ENCODE peak calls at places on chromosomes 1 and 21, in four cellular contexts. N, F, W and O are unnamed samples.
A peak's percentile ranks its signal among the peaks of the same experiment; 100 is the strongest.

GRCh38 chr1:198056255-198056654 is 100.5 kb upstream of the NEK7 start:
- DNase-seq in W (no peak), N (peak; percentile 2), F (no peak), O (no peak)

GRCh38 chr1:117686907-117687306 is 81.1 kb downstream of the TENT5C start:
- DNase-seq in N (no peak), F (no peak), W (no peak), O (no peak)

GRCh38 chr1:23026573-23026972 is 7.3 kb downstream of the KDM1A start:
- DNase-seq in N (no peak), W (no peak), F (no peak), O (no peak)

GRCh38 chr21:37937668-37938067 is 21.4 kb upstream of the KCNJ6 start:
- DNase-seq in N (no peak), W (no peak), F (no peak), O (no peak)

GRCh38 chr1:903721-904270 is 19.9 kb upstream of the SAMD11 start:
- DNase-seq in W (no peak), F (no peak), N (no peak), O (no peak)

GRCh38 chr1:156356262-156356874 is 12.6 kb upstream of the RHBG start:
- DNase-seq in N (no peak), W (no peak), F (no peak), O (no peak)

GRCh38 chr1:24972257-24973242 is 42.5 kb upstream of the RUNX3 start:
- DNase-seq in N (no peak), W (no peak), F (no peak), O (no peak)

GRCh38 chr1:164771568-164772350 is 212.8 kb downstream of the PBX1 start:
- DNase-seq in F (no peak), N (no peak), W (no peak), O (no peak)

GRCh38 chr1:2275796-2276536 is 47.8 kb downstream of the SKI start:
- DNase-seq in W (no peak), F (no peak), N (no peak), O (no peak)

GRCh38 chr1:53060580-53060979 is 1.4 kb upstream of the PODN start:
- DNase-seq in N (no peak), W (no peak), F (no peak), O (no peak)

GRCh38 chr1:58361134-58361533 is 185.4 kb downstream of the OMA1 start:
- DNase-seq in F (no peak), N (no peak), W (no peak), O (no peak)

GRCh38 chr1:77412069-77412793 is 130.4 kb downstream of the AK5 start:
- DNase-seq in F (peak; percentile 27), W (no peak), N (no peak), O (peak; percentile 21)

GRCh38 chr21:31181089-31181757 is 142.9 kb upstream of the KRTAP19-8 start:
- DNase-seq in N (no peak), F (no peak), W (no peak), O (no peak)

GRCh38 chr1:43952731-43953350 is 6.1 kb downstream of the IPO13 start:
- DNase-seq in W (no peak), N (no peak), F (no peak), O (no peak)

GRCh38 chr1:173477286-173478098 is at the start of gene PRDX6:
- DNase-seq in W (no peak), N (no peak), F (no peak), O (peak; percentile 33)

GRCh38 chr1:229109320-229109761 is 161.6 kb upstream of the RAB4A start:
- DNase-seq in W (no peak), F (no peak), N (no peak), O (no peak)

GRCh38 chr1:209367031-209367813 is 216.3 kb upstream of the CAMK1G start:
- DNase-seq in N (no peak), F (no peak), W (no peak), O (no peak)

GRCh38 chr1:109274533-109275476 is 8.1 kb downstream of the PSRC1 start:
- DNase-seq in N (peak; percentile 65), W (no peak), F (no peak), O (peak; percentile 76)

GRCh38 chr1:2098839-2099785 is 48.9 kb downstream of the PRKCZ start:
- DNase-seq in F (no peak), N (no peak), W (no peak), O (no peak)

GRCh38 chr1:10675813-10676212 is 120.6 kb downstream of the CASZ1 start:
- DNase-seq in N (no peak), F (no peak), W (no peak), O (no peak)

GRCh38 chr1:203207751-203208150 is 21.2 kb upstream of the CHI3L1 start:
- DNase-seq in N (no peak), F (no peak), W (no peak), O (no peak)

GRCh38 chr21:43708745-43709381 is 10.1 kb upstream of the PDXK start:
- DNase-seq in F (no peak), N (no peak), W (no peak), O (no peak)

GRCh38 chr21:37483776-37484175 is 117.2 kb downstream of the DYRK1A start:
- DNase-seq in W (no peak), N (no peak), F (no peak), O (no peak)

GRCh38 chr1:10415211-10415930 is 14.9 kb upstream of the CENPS start:
- DNase-seq in N (no peak), W (no peak), F (no peak), O (peak; percentile 51)

GRCh38 chr1:2208309-2209239 is 14.0 kb upstream of the FAAP20 start:
- DNase-seq in F (no peak), W (no peak), N (no peak), O (peak; percentile 86)

DNA sequence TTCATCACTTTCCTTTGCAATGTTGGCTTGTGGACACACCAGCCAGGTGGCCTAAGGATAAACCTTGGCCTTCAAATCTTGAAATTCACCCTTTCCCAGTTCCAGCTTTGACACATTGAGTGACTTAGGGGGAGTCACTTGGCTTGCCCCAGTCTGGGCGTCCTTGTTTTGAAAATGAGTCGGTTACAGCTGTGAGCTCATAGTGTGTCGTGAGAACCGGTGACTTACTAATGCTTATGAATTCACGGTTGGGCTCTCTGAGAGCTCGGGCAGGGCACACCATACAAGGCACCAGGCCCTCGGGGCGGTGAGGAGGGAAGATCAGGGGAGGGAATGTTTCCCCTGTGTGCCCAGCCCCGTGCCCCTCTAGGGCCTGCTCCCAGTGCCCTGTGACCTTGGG is 126.9 kb upstream of the TMPRSS2 start:
- DNase-seq in W (no peak), N (no peak), F (no peak), O (no peak)
- H3K27ac ChIP-seq in W (no peak overlapping the region), N (no peak overlapping the region), F (peak overlapping the region; percentile 79), O (peak overlapping the region; percentile 59)

GRCh38 chr1:47725732-47726495 is 271.3 kb downstream of the TRABD2B start:
- DNase-seq in W (peak; percentile 7), N (peak; percentile 89), F (peak; percentile 63), O (peak; percentile 82)

GRCh38 chr1:47727051-47727708 is 270.0 kb downstream of the TRABD2B start:
- DNase-seq in N (no peak), F (no peak), W (no peak), O (no peak)

GRCh38 chr1:47724427-47724999 is 272.7 kb downstream of the TRABD2B start:
- DNase-seq in F (no peak), N (no peak), W (no peak), O (no peak)

GRCh38 chr1:47726496-47726855 is 270.7 kb downstream of the TRABD2B start:
- DNase-seq in N (no peak), W (no peak), F (no peak), O (no peak)

GRCh38 chr1:47725000-47725731 is 272.0 kb downstream of the TRABD2B start:
- DNase-seq in W (no peak), F (no peak), N (peak; percentile 77), O (peak; percentile 31)
- H3K9me3 ChIP-seq in W (no peaks in the 10 kb centered on the region), F (no peaks in the 10 kb centered on the region), N (no peaks in the 10 kb centered on the region), O (no peaks in the 10 kb centered on the region)

GRCh38 chr1:9166289-9167235 is 37.7 kb upstream of the GPR157 start:
- DNase-seq in F (no peak), W (no peak), N (no peak), O (no peak)
- TF ChIP-seq REST in F (no peak), W (no peak), N (no peak), O (no peak)

GRCh38 chr1:38953433-38953860 is 11.8 kb upstream of the RHBDL2 start:
- DNase-seq in W (no peak), F (no peak), N (no peak), O (no peak)
- H3K27ac ChIP-seq in W (no peak overlapping the region), F (no peak overlapping the region), N (no peak overlapping the region), O (no peak overlapping the region)

DNA sequence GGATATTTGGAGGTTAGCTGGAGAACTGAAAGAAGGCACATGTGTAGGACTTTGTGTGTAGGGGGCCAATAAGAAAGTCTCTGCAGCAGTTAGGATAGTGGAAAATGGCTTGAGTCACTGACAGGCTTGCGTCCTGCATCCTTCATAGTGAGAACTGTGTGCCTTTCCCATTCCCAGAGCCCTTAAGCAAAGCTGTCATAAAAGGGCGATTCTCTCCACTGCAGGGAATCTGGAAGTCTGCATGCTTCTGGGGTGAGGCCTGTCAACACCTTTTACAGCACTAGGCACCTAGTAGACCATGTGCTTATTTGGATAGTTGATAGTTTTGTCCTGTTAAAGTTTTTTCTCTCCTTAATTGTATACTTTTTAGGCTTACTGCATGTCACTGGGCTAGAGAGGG is 39.4 kb upstream of the MACF1 start:
- DNase-seq in F (no peak), W (no peak), N (no peak), O (no peak)
- H3K9me3 ChIP-seq in F (no peaks in the 10 kb centered on the region), W (no peaks in the 10 kb centered on the region), N (no peaks in the 10 kb centered on the region), O (no peaks in the 10 kb centered on the region)